ENCODE peak calls at places on chromosomes 4 and X, in seven cellular contexts. Y is lower leg skin, C is body of pancreas, P is left ventricle myocardium inferior, N is mesothelial cell of epicardium, E is MCF 10A, Z is IMR-90. L is an unnamed sample.

GRCh38 chr4:2303121-2303685 is 41.3 kb upstream of the MXD4 start:
- DNase-seq in Y (no peak), C (no peak), P (no peak), N (peak), E (no peak), Z (no peak), L (no peak)

GRCh38 chr4:183721207-183722081 is 62.4 kb downstream of the TRAPPC11 start:
- DNase-seq in Y (no peak), C (peak), P (peak), N (no peak), E (no peak), Z (peak), L (no peak)

GRCh38 chr4:184934961-184935360 is 83.3 kb upstream of the HELT start:
- DNase-seq in Y (no peak), C (no peak), P (no peak), N (no peak), E (no peak), Z (no peak), L (no peak)

GRCh38 chr4:183241771-183242170 is 78.3 kb downstream of the CLDN22 start:
- DNase-seq in Y (no peak), C (no peak), P (no peak), N (no peak), E (no peak), Z (no peak), L (no peak)

GRCh38 chr4:104446431-104446925 is 48.2 kb downstream of the CXXC4 start:
- DNase-seq in Y (no peak), C (no peak), P (no peak), N (no peak), E (no peak), Z (no peak), L (no peak)

GRCh38 chr4:78902313-78902712 is 36.9 kb downstream of the PAQR3 start:
- DNase-seq in Y (no peak), C (no peak), P (no peak), N (no peak), E (no peak), Z (no peak), L (peak)

GRCh38 chr4:41693629-41694028 is 54.9 kb downstream of the PHOX2B start:
- DNase-seq in Y (no peak), C (no peak), P (no peak), N (no peak), E (peak), Z (peak), L (no peak)

GRCh38 chr4:93684571-93684970 is 144.0 kb upstream of the ATOH1 start:
- DNase-seq in Y (no peak), C (no peak), P (no peak), N (no peak), E (no peak), Z (no peak), L (no peak)

GRCh38 chrX:101237041-101237440 is 17.5 kb downstream of the DRP2 start:
- DNase-seq in Y (no peak), C (no peak), P (no peak), N (no peak), E (no peak), Z (no peak), L (no peak)

GRCh38 chr4:47383829-47384427 is 79.6 kb downstream of the COMMD8 start:
- DNase-seq in Y (no peak), C (no peak), P (no peak), N (no peak), E (peak), Z (peak), L (no peak)

GRCh38 chr4:7381221-7381889 is 53.4 kb downstream of the PSAPL1 start:
- DNase-seq in Y (peak), C (no peak), P (peak), N (no peak), E (peak), Z (no peak), L (peak)

GRCh38 chr4:16226816-16227461 is 668 bp upstream of the TAPT1 start:
- DNase-seq in Y (peak), C (peak), P (peak), N (peak), E (peak), Z (no peak), L (no peak)

GRCh38 chrX:16212024-16212423 is 44.7 kb downstream of the MAGEB17 start:
- DNase-seq in Y (no peak), C (peak), P (no peak), N (no peak), E (peak), Z (peak), L (no peak)

GRCh38 chrX:16213970-16214369 is 46.7 kb downstream of the MAGEB17 start:
- DNase-seq in Y (no peak), C (no peak), P (no peak), N (no peak), E (no peak), Z (no peak), L (no peak)

GRCh38 chrX:16215660-16216059 is 48.4 kb downstream of the MAGEB17 start:
- DNase-seq in Y (no peak), C (no peak), P (no peak), N (no peak), E (no peak), Z (no peak), L (no peak)

GRCh38 chrX:16208601-16209000 is 41.3 kb downstream of the MAGEB17 start:
- DNase-seq in Y (no peak), C (no peak), P (no peak), N (no peak), E (no peak), Z (no peak), L (no peak)

DNA sequence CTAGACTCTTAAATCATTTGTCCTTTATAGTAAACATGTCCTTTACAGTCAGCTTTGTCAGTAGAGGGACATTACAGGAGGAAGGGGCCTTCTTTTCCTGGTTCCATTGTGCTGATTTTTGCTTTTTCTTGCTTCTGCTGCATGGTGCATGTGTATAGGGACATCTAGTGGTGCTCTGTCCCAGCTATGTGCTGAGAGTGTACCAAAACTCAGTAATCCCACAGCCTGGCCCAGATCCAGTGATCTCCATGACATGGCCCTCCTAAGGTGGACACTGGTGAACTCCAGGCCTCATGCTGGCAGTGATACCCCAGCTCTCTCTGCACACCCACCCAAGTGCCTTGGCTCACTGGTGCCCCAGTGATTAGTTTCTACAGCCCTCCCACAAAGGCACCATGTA is 45.2 kb downstream of the MAGEB17 start:
- DNase-seq in Y (no peak), C (peak), P (no peak), N (no peak), E (peak), Z (peak), L (no peak)
- TF ChIP-seq CTCF in Y (no peak), C (peak), P (no peak), N (no peak), E (peak), Z (peak), L (peak)

GRCh38 chrX:39260965-39261364 is 459.7 kb downstream of the MID1IP1 start:
- DNase-seq in Y (no peak), C (no peak), P (no peak), N (no peak), E (no peak), Z (no peak), L (no peak)
- TF ChIP-seq CTCF in Y (no peak), C (no peak), P (no peak), N (no peak), E (no peak), Z (no peak), L (no peak)

GRCh38 chr4:6194458-6195195 is 5.7 kb downstream of the JAKMIP1 start:
- DNase-seq in Y (peak), C (no peak), P (no peak), N (peak), E (no peak), Z (no peak), L (no peak)
- TF ChIP-seq CTCF in Y (no peak), C (no peak), P (no peak), N (no peak), E (no peak), Z (no peak), L (no peak)

GRCh38 chr4:82839624-82840023 is 41.0 kb upstream of the SCD5 start:
- DNase-seq in Y (no peak), C (no peak), P (no peak), N (no peak), E (no peak), Z (peak), L (no peak)

GRCh38 chr4:82833696-82834313 is 35.2 kb upstream of the SCD5 start:
- DNase-seq in Y (no peak), C (no peak), P (no peak), N (no peak), E (peak), Z (peak), L (no peak)
- TF ChIP-seq CTCF in Y (no peak), C (no peak), P (no peak), N (no peak), E (no peak), Z (peak), L (no peak)

GRCh38 chr4:14837860-14838259 is 164.4 kb upstream of the CPEB2 start:
- DNase-seq in Y (no peak), C (no peak), P (no peak), N (no peak), E (no peak), Z (no peak), L (no peak)
- TF ChIP-seq CTCF in Y (no peak), C (no peak), P (no peak), N (no peak), E (no peak), Z (no peak), L (no peak)

GRCh38 chrX:135688137-135688536 is 25.3 kb upstream of the CT45A1 start:
- DNase-seq in Y (no peak), C (no peak), P (no peak), N (no peak), E (no peak), Z (no peak), L (no peak)
- TF ChIP-seq CTCF in Y (no peak), C (no peak), P (peak), N (no peak), E (no peak), Z (no peak), L (no peak)

DNA sequence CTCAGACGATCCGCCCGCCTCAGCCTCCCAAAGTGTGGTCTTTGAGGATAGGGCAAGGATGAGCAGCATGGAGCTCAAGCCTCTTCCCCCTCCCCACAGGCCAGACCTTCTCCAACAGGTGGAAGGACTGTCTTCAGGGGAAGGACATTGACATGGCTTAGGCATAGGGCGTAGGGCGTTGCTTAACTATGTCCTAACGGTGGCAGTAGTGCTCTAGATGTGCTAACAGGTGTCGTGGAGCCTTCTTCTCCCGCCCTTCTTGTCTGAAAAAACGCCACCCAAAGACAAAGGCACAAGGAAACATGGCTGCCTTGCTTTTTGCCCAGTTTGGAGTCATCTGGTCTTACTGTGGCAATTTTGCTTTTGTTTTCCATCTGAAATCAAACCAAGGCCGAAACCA is 219.8 kb downstream of the OR13H1 start:
- DNase-seq in Y (peak), C (no peak), P (no peak), N (no peak), E (peak), Z (peak), L (no peak)
- TF ChIP-seq CTCF in Y (no peak), C (peak), P (no peak), N (no peak), E (peak), Z (peak), L (no peak)